ENCODE peak calls at places on chromosomes 6 and 20, in ten cellular contexts. A is A172; O is heart right ventricle; B is progenitor cell of endocrine pancreas; H is stimulated activated CD4-positive, alpha-beta T cell treated with anti-CD3 and anti-CD28 coated beads, TNF-alpha, amount 100 ng/mL, for 24 hours; S is COLO829; X is transverse colon; E is NCI-H2029 treated with DMSO at 0.1 percent for 48 hours; U is aorta; N is activated naive CD4-positive, alpha-beta T cell treated with Interleukin-2 at 50 U/mL for 16 hours. F is an unnamed sample.
A peak's percentile ranks its signal among the peaks of the same experiment; 100 is the strongest.

GRCh38 chr6:39961178-39961577 is 26.9 kb upstream of the MOCS1 start:
- DNase-seq in B (no peak), S (peak; percentile 26), N (no peak), X (no peak), H (no peak), E (no peak), U (no peak), O (no peak), A (no peak), F (no peak)

GRCh38 chr6:113359155-113360140 is 497.7 kb upstream of the MARCKS start:
- DNase-seq in A (peak; percentile 73), B (no peak), S (no peak), E (no peak), O (peak; percentile 17), U (no peak), X (no peak), H (no peak), N (no peak), F (no peak)

GRCh38 chr6:17212541-17213371 is 68.4 kb upstream of the RBM24 start:
- DNase-seq in O (peak; percentile 48), H (no peak), S (no peak), N (no peak), A (no peak), E (no peak), B (no peak), X (no peak), U (peak; percentile 91), F (no peak)

GRCh38 chr20:1537731-1538058 is 19.8 kb downstream of the SIRPD start:
- DNase-seq in A (no peak), B (no peak), U (no peak), S (no peak), E (no peak), X (peak; percentile 38), O (peak; percentile 37), H (no peak), N (no peak), F (no peak)

GRCh38 chr6:90610671-90611542 is 24.0 kb upstream of the MAP3K7 start:
- DNase-seq in N (peak; percentile 25), B (peak; percentile 36), E (no peak), H (no peak), A (no peak), X (no peak), S (no peak), U (peak; percentile 81), O (peak; percentile 42), F (peak; percentile 57)

GRCh38 chr6:100381111-100381510 is 83.6 kb downstream of the SIM1 start:
- DNase-seq in S (no peak), X (no peak), U (no peak), B (no peak), H (no peak), O (no peak), N (no peak), E (no peak), A (no peak), F (no peak)

GRCh38 chr6:22442826-22443225 is 126.5 kb upstream of the HDGFL1 start:
- DNase-seq in A (no peak), H (no peak), B (no peak), X (no peak), S (no peak), U (no peak), N (no peak), E (no peak), O (no peak), F (no peak)

GRCh38 chr6:20845592-20845991 is 311.3 kb downstream of the CDKAL1 start:
- DNase-seq in H (no peak), N (no peak), O (no peak), X (no peak), A (no peak), E (no peak), B (no peak), S (no peak), U (no peak), F (no peak)

GRCh38 chr6:87210979-87211378 is 55.6 kb downstream of the ZNF292 start:
- DNase-seq in O (no peak), S (no peak), X (no peak), E (no peak), A (no peak), U (no peak), B (no peak), N (peak; percentile 44), H (no peak), F (no peak)

GRCh38 chr20:1881240-1881835 is 13.9 kb upstream of the SIRPA start:
- DNase-seq in B (no peak), X (no peak), A (peak; percentile 15), N (no peak), S (no peak), O (no peak), H (no peak), U (no peak), E (no peak), F (no peak)

GRCh38 chr6:14671261-14671681 is 553.7 kb downstream of the CD83 start:
- DNase-seq in S (no peak), N (no peak), U (no peak), X (no peak), B (no peak), A (peak; percentile 75), E (no peak), H (no peak), O (peak; percentile 49), F (no peak)

GRCh38 chr6:2940010-2940850 is 31.1 kb downstream of the SERPINB6 start:
- DNase-seq in X (no peak), O (no peak), B (no peak), N (peak; percentile 82), S (no peak), U (no peak), H (peak; percentile 77), A (no peak), E (no peak), F (no peak)

GRCh38 chr6:33607784-33608161 is 13.3 kb upstream of the ITPR3 start:
- DNase-seq in H (no peak), S (no peak), U (no peak), N (peak; percentile 55), O (no peak), X (peak; percentile 68), E (no peak), B (no peak), A (no peak), F (no peak)

GRCh38 chr6:37024665-37025337 is 19.3 kb downstream of the FGD2 start:
- DNase-seq in H (no peak), O (no peak), A (peak; percentile 53), N (peak; percentile 75), E (no peak), B (no peak), X (no peak), U (peak; percentile 72), S (no peak), F (no peak)

GRCh38 chr6:162055365-162055764 is 672.2 kb downstream of the PRKN start:
- DNase-seq in E (no peak), B (no peak), H (no peak), O (no peak), A (no peak), X (no peak), N (no peak), S (no peak), U (no peak), F (no peak)

GRCh38 chr6:15386110-15386755 is 140.4 kb downstream of the JARID2 start:
- DNase-seq in H (no peak), O (no peak), E (no peak), S (no peak), A (no peak), B (no peak), X (no peak), N (no peak), U (no peak), F (no peak)

GRCh38 chr20:615494-615893 is 5.4 kb upstream of the TCF15 start:
- DNase-seq in B (no peak), U (no peak), S (no peak), X (no peak), O (no peak), H (no peak), E (no peak), A (no peak), N (no peak), F (no peak)

GRCh38 chr20:63137851-63138415 is 78.0 kb downstream of the YTHDF1 start:
- DNase-seq in O (no peak), X (no peak), U (peak; percentile 68), S (no peak), E (no peak), N (no peak), B (no peak), A (no peak), H (no peak), F (no peak)

GRCh38 chr20:18904192-18904591 is 90.6 kb downstream of the SCP2D1 start:
- DNase-seq in U (no peak), N (no peak), O (no peak), H (no peak), E (no peak), A (no peak), X (no peak), B (no peak), S (no peak), F (no peak)

GRCh38 chr20:60331688-60332300 is 373.6 kb downstream of the CDH26 start:
- DNase-seq in A (no peak), B (no peak), H (no peak), S (no peak), X (no peak), O (no peak), N (no peak), U (no peak), E (no peak), F (no peak)

GRCh38 chr20:13430346-13431002 is 208.3 kb downstream of the TASP1 start:
- DNase-seq in A (peak; percentile 35), H (no peak), E (no peak), S (no peak), X (no peak), O (no peak), B (no peak), U (no peak), N (no peak), F (no peak)

GRCh38 chr6:143110996-143111395 is 50.3 kb downstream of the AIG1 start:
- DNase-seq in E (no peak), X (no peak), N (no peak), B (no peak), S (no peak), U (no peak), O (no peak), H (no peak), A (no peak), F (no peak)

GRCh38 chr6:144678844-144679243 is 393.7 kb downstream of the UTRN start:
- DNase-seq in U (no peak), O (no peak), A (no peak), E (no peak), B (no peak), S (no peak), H (no peak), X (no peak), N (no peak), F (no peak)

GRCh38 chr6:112760831-112761230 is 413.7 kb downstream of the RFPL4B start:
- DNase-seq in X (no peak), S (no peak), A (no peak), H (no peak), U (no peak), B (no peak), E (no peak), O (no peak), N (no peak), F (no peak)

GRCh38 chr20:34762031-34762555 is 57.9 kb downstream of the TP53INP2 start:
- DNase-seq in O (no peak), U (no peak), S (no peak), H (no peak), B (no peak), X (no peak), N (no peak), A (no peak), E (no peak), F (no peak)

GRCh38 chr6:44470106-44470446 is 82.6 kb downstream of the CDC5L start:
- DNase-seq in X (no peak), S (no peak), O (no peak), A (no peak), B (no peak), E (peak; percentile 95), H (no peak), U (no peak), N (no peak), F (no peak)

GRCh38 chr6:149233056-149233715 is 84.3 kb upstream of the TAB2 start:
- DNase-seq in E (peak; percentile 31), X (no peak), S (peak; percentile 80), H (peak; percentile 21), U (no peak), O (no peak), A (peak; percentile 97), B (no peak), N (peak; percentile 53), F (no peak)